ENCODE peak calls at places on chromosomes 11 and 22, in seven cellular contexts. I is SJSA1, M is colonic mucosa, F is heart left ventricle, D is upper lobe of right lung, O is brain microvascular endothelial cell, S is cardiac muscle cell. P is an unnamed sample.

GRCh38 chr11:62644220-62644619 is 2.2 kb downstream of the GANAB start:
- DNase-seq in I (no peak), M (no peak), F (no peak), D (no peak), O (no peak), S (no peak), P (no peak)

GRCh38 chr11:92227954-92228935 is 3.6 kb downstream of the FAT3 start:
- DNase-seq in I (no peak), M (no peak), F (no peak), D (no peak), O (no peak), S (no peak), P (no peak)

GRCh38 chr22:35632902-35633301 is 15.3 kb upstream of the APOL6 start:
- DNase-seq in I (no peak), M (no peak), F (no peak), D (no peak), O (no peak), S (no peak), P (no peak)

GRCh38 chr22:36201630-36202312 is at the start of gene APOL4:
- DNase-seq in I (no peak), M (peak), F (peak), D (peak), O (no peak), S (no peak), P (peak)

GRCh38 chr22:20238567-20239062 is 29.5 kb downstream of the RTN4R start:
- DNase-seq in I (no peak), M (peak), F (peak), D (peak), O (no peak), S (peak), P (peak)

GRCh38 chr22:49903322-49904039 is 14.8 kb downstream of the ALG12 start:
- DNase-seq in I (no peak), M (no peak), F (no peak), D (peak), O (no peak), S (peak), P (no peak)

GRCh38 chr11:12674936-12675696 is 895 bp downstream of the TEAD1 start:
- DNase-seq in I (no peak), M (no peak), F (peak), D (peak), O (no peak), S (peak), P (peak)

GRCh38 chr11:68256331-68256741 is 15.4 kb downstream of the C11orf24 start:
- DNase-seq in I (no peak), M (no peak), F (no peak), D (no peak), O (peak), S (peak), P (no peak)

GRCh38 chr11:116930177-116930576 is 92.8 kb upstream of the APOA1 start:
- DNase-seq in I (no peak), M (peak), F (no peak), D (no peak), O (peak), S (peak), P (no peak)

GRCh38 chr11:14414470-14415461 is 55.8 kb upstream of the RRAS2 start:
- DNase-seq in I (peak), M (no peak), F (no peak), D (no peak), O (no peak), S (no peak), P (no peak)

GRCh38 chr11:61963282-61964057 is 4.0 kb downstream of the FTH1 start:
- DNase-seq in I (peak), M (no peak), F (no peak), D (peak), O (no peak), S (no peak), P (peak)

GRCh38 chr11:49208006-49208721 is at the start of gene FOLH1:
- DNase-seq in I (no peak), M (peak), F (peak), D (peak), O (no peak), S (peak), P (peak)

GRCh38 chr11:62974848-62975522 is 9.8 kb downstream of the SLC22A6 start:
- DNase-seq in I (no peak), M (peak), F (peak), D (peak), O (no peak), S (peak), P (peak)

GRCh38 chr11:11966354-11966741 is 42.1 kb downstream of the DKK3 start:
- DNase-seq in I (no peak), M (no peak), F (no peak), D (no peak), O (no peak), S (no peak), P (no peak)

GRCh38 chr11:59901306-59901705 is 22.7 kb downstream of the OOSP3 start:
- DNase-seq in I (no peak), M (peak), F (peak), D (no peak), O (peak), S (no peak), P (no peak)

GRCh38 chr22:16958475-16958874 is 49.5 kb downstream of the GAB4 start:
- DNase-seq in I (no peak), M (no peak), F (no peak), D (no peak), O (no peak), S (no peak), P (no peak)

GRCh38 chr11:81874627-81875026 is 859.0 kb downstream of the FAM181B start:
- DNase-seq in I (no peak), M (no peak), F (no peak), D (no peak), O (no peak), S (peak), P (no peak)

GRCh38 chr11:120188831-120189455 is 21.9 kb upstream of the OAF start:
- DNase-seq in I (no peak), M (no peak), F (no peak), D (peak), O (no peak), S (no peak), P (peak)

GRCh38 chr22:38315801-38316339 is 1.4 kb downstream of the CSNK1E start:
- DNase-seq in I (no peak), M (no peak), F (no peak), D (no peak), O (no peak), S (no peak), P (no peak)

GRCh38 chr22:36452473-36453265 is 28.8 kb downstream of the TXN2 start:
- DNase-seq in I (no peak), M (no peak), F (no peak), D (no peak), O (no peak), S (peak), P (no peak)

GRCh38 chr22:44701187-44701586 is 817 bp upstream of the PRR5 start:
- DNase-seq in I (no peak), M (no peak), F (no peak), D (no peak), O (no peak), S (no peak), P (no peak)
- H3K4me3 ChIP-seq in I (no peak), M (no peak), F (no peak), D (no peak), O (no peak), S (no peak), P (no peak)

DNA sequence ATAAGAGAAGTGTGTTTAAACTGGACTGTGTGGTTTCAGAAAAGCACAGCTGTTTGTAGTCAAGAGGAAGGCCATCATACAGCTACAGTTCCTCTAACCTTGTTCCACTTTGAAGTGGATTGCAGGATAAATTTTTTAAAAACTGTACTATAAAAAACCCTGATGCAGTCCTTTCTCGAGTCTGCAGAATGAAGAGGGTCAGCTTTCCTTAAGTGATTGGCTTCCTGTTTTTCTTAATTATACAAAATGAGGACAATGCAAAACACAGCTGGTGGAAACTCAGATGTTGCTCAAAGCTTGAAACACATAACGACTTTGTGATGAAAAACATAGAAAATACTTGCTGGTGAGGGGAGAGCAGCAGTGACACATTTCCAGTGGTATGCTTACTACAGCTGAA is 1060.5 kb downstream of the DLG2 start:
- DNase-seq in I (no peak), M (no peak), F (no peak), D (no peak), O (no peak), S (no peak), P (no peak)
- H3K27ac ChIP-seq in I (no peak), M (no peak), F (no peak), D (no peak), O (no peak), S (no peak), P (no peak)

GRCh38 chr11:32088117-32088941 is 2.5 kb upstream of the RCN1 start:
- DNase-seq in I (peak), M (peak), F (peak), D (no peak), O (peak), S (peak), P (peak)
- H3K4me3 ChIP-seq in I (peak), M (no peak), F (no peak), D (no peak), O (peak), S (no peak), P (no peak)

DNA sequence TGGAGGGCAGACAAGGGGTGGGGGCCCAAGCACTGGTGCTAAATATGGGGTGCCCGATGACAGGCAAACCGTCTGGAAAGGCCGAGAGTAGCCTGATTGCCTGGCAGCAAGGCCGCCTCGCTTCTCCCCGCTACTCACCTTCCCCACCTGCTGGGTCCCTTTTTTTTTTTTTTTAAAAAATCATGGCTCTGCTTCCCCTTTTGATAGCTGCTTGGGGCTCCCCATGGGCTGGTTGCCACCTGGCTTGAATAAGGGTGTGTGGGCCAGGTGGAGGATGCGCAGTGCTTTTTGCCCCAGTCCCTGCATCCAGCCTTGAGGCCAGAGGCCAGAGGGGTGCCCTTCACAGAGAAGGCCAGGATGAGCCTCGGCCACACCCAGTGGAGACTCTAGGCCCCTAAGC is 112.0 kb downstream of the ST3GAL4 start:
- DNase-seq in I (no peak), M (no peak), F (no peak), D (no peak), O (no peak), S (no peak), P (no peak)
- H3K27ac ChIP-seq in I (no peak), M (no peak), F (no peak), D (peak), O (no peak), S (no peak), P (no peak)

DNA sequence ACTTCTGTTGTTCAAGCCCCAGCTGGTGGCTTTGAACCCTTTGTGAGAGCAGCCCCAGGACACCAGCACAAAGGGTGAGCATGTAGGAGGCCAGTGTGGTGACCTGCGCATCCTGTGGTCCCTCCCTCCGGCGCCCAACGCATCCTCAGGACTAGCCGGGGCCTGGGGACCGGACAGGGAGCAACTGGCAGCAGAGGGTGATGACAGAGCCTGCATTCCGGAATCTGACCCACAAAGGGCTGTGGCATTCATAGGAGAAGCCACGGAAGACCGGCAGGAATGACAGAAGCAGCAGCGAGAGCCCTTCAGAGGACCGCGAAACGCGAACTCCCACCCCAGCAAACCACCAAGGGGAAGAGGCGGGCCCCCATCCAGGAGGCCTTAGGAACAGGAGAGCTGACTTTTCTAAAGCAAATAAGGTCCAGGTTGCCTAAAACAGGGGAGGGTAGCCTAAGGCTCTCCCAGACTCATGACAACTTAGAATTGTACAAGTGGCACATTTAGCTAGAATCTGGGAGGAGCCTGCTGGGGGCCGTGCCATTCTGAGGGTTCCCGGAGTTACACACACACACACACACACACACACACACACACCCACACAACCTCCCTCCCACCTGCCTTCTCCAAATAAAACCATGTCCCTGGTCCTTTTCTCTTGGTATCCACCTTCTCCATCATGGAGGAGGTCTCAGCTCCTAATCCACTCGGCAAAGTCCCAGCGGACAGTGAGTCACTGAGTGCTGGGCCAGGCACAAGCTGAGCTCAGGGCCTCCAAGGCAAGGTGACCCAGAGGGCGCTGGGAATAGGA is 232.7 kb downstream of the CTTN start:
- DNase-seq in I (no peak), M (no peak), F (no peak), D (no peak), O (no peak), S (no peak), P (no peak)
- H3K4me3 ChIP-seq in I (no peak), M (no peak), F (no peak), D (no peak), O (no peak), S (no peak), P (no peak)

P was measured in aorta.